ENCODE peak calls at places on chromosomes 13 and 19, in five cellular contexts. S, E, L, B and Z are unnamed samples.

GRCh38 chr13:73622375-73622774 is 511.8 kb downstream of the KLF12 start:
- DNase-seq in S (no peak), E (no peak), L (no peak), B (no peak), Z (no peak)

GRCh38 chr13:110426745-110427144 is 119.7 kb downstream of the COL4A2 start:
- DNase-seq in S (no peak), E (peak; percentile 72), L (no peak), B (no peak), Z (no peak)

GRCh38 chr13:33367186-33367895 is 81.8 kb upstream of the STARD13 start:
- DNase-seq in S (no peak), E (no peak), L (no peak), B (no peak), Z (no peak)

GRCh38 chr19:12065100-12065538 is 588 bp downstream of the ZNF844 start:
- DNase-seq in S (peak; percentile 45), E (peak; percentile 71), L (peak; percentile 63), B (no peak), Z (peak; percentile 21)

GRCh38 chr19:32041681-32042292 is 303.6 kb upstream of the ZNF507 start:
- DNase-seq in S (peak; percentile 41), E (no peak), L (no peak), B (peak; percentile 46), Z (no peak)

GRCh38 chr13:98581971-98582702 is 5.2 kb upstream of the STK24 start:
- DNase-seq in S (peak; percentile 66), E (no peak), L (no peak), B (no peak), Z (peak; percentile 90)

GRCh38 chr19:16366433-16367268 is 42.0 kb downstream of the KLF2 start:
- DNase-seq in S (no peak), E (no peak), L (no peak), B (no peak), Z (no peak)

GRCh38 chr13:43473437-43473836 is 313.3 kb downstream of the ENOX1 start:
- DNase-seq in S (peak; percentile 28), E (no peak), L (no peak), B (no peak), Z (no peak)

GRCh38 chr13:101398191-101398590 is 18.1 kb downstream of the NALCN start:
- DNase-seq in S (peak; percentile 39), E (no peak), L (no peak), B (no peak), Z (peak; percentile 79)

GRCh38 chr13:110807546-110807945 is 94.0 kb downstream of the ING1 start:
- DNase-seq in S (no peak), E (peak; percentile 38), L (no peak), B (no peak), Z (no peak)

GRCh38 chr19:18340990-18341868 is 831 bp downstream of the PGPEP1 start:
- DNase-seq in S (peak; percentile 23), E (peak; percentile 82), L (peak; percentile 79), B (peak; percentile 66), Z (peak; percentile 50)

GRCh38 chr13:42036711-42037110 is 11.7 kb upstream of the DGKH start:
- DNase-seq in S (no peak), E (no peak), L (no peak), B (no peak), Z (no peak)

GRCh38 chr19:10683064-10683426 is 18.2 kb upstream of the QTRT1 start:
- DNase-seq in S (no peak), E (no peak), L (no peak), B (no peak), Z (no peak)

GRCh38 chr19:13843104-13843921 is 33.6 kb upstream of the NANOS3 start:
- DNase-seq in S (peak; percentile 50), E (peak; percentile 85), L (peak; percentile 89), B (peak; percentile 75), Z (peak; percentile 54)

GRCh38 chr19:7830272-7830771 is 304 bp downstream of the EVI5L start:
- DNase-seq in S (no peak), E (no peak), L (no peak), B (peak; percentile 44), Z (no peak)

GRCh38 chr19:13839938-13840750 is 36.8 kb upstream of the NANOS3 start:
- DNase-seq in S (peak; percentile 34), E (peak; percentile 89), L (peak; percentile 86), B (peak; percentile 62), Z (peak; percentile 68)

GRCh38 chr13:99303863-99304521 is 3.2 kb downstream of the GPR183 start:
- DNase-seq in S (no peak), E (no peak), L (no peak), B (no peak), Z (no peak)

GRCh38 chr19:1648156-1648925 is 4.1 kb downstream of the TCF3 start:
- DNase-seq in S (no peak), E (no peak), L (no peak), B (no peak), Z (no peak)

GRCh38 chr13:110340812-110341444 is 33.8 kb downstream of the COL4A2 start:
- DNase-seq in S (peak; percentile 13), E (peak; percentile 97), L (peak; percentile 99), B (peak; percentile 93), Z (peak; percentile 73)

GRCh38 chr13:110214637-110215036 is 92.3 kb downstream of the COL4A1 start:
- DNase-seq in S (no peak), E (no peak), L (no peak), B (no peak), Z (peak; percentile 50)

GRCh38 chr19:22617614-22618325 is 16.4 kb upstream of the ZNF492 start:
- DNase-seq in S (no peak), E (no peak), L (no peak), B (no peak), Z (no peak)

GRCh38 chr13:78325585-78325984 is 277.8 kb downstream of the POU4F1 start:
- DNase-seq in S (no peak), E (no peak), L (no peak), B (no peak), Z (no peak)

GRCh38 chr13:87259479-87260083 is 411.6 kb upstream of the SLITRK5 start:
- DNase-seq in S (no peak), E (no peak), L (no peak), B (no peak), Z (no peak)

GRCh38 chr13:46213242-46213641 is 1.5 kb downstream of the LRRC63 start:
- DNase-seq in S (no peak), E (no peak), L (no peak), B (no peak), Z (no peak)

GRCh38 chr19:2341247-2341705 is 12.8 kb downstream of the SPPL2B start:
- DNase-seq in S (no peak), E (no peak), L (no peak), B (no peak), Z (no peak)

GRCh38 chr19:50636317-50637085 is 3.2 kb downstream of the SYT3 start:
- DNase-seq in S (no peak), E (peak; percentile 37), L (no peak), B (no peak), Z (no peak)

GRCh38 chr19:50639121-50640112 is at the start of gene SYT3:
- DNase-seq in S (peak; percentile 18), E (no peak), L (no peak), B (peak; percentile 17), Z (peak; percentile 24)

GRCh38 chr19:50638576-50638975 is 1.1 kb downstream of the SYT3 start:
- DNase-seq in S (no peak), E (no peak), L (no peak), B (no peak), Z (no peak)

GRCh38 chr19:50644315-50644915 is 4.7 kb upstream of the SYT3 start:
- DNase-seq in S (no peak), E (no peak), L (no peak), B (no peak), Z (no peak)

GRCh38 chr19:50640368-50640767 is 687 bp upstream of the SYT3 start:
- DNase-seq in S (no peak), E (no peak), L (no peak), B (no peak), Z (no peak)
- H3K4me3 ChIP-seq in S (no peak overlapping the region), E (no peak overlapping the region), L (no peak overlapping the region), B (no peak overlapping the region), Z (no peak overlapping the region)

GRCh38 chr19:55537741-55538111 is 793 bp upstream of the SBK2 start:
- DNase-seq in S (no peak), E (no peak), L (no peak), B (no peak), Z (no peak)

GRCh38 chr19:55536366-55536765 is 567 bp downstream of the SBK2 start:
- DNase-seq in S (no peak), E (no peak), L (no peak), B (no peak), Z (no peak)

GRCh38 chr19:55536951-55537740 is at the start of gene SBK2:
- DNase-seq in S (no peak), E (no peak), L (no peak), B (no peak), Z (no peak)

GRCh38 chr19:55539082-55539715 is 2.3 kb upstream of the SBK2 start:
- DNase-seq in S (no peak), E (no peak), L (no peak), B (no peak), Z (no peak)

DNA sequence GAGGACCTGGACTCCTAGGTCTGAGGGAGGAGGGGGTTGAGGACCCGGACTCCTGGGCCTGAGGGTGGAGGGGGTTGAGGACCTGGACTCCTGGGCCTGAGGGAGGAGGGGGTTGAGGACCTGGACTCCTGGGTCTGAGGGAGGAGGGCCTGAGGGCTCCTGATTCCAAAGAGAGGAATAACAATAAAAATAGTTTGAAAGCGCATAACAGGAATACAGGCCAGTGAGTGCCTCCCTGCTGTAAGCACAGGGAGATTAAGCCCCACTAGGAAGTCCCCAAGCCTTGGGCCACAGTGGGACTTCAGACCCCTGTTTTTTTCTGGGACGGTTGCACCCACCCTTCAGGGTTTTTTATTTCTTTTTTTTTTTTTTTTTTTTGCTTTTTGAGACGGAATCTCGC is 1.2 kb upstream of the SBK2 start:
- DNase-seq in S (no peak), E (no peak), L (no peak), B (no peak), Z (no peak)
- TF ChIP-seq CTCF in S (no peak), E (no peak), L (no peak), B (no peak), Z (no peak)

DNA sequence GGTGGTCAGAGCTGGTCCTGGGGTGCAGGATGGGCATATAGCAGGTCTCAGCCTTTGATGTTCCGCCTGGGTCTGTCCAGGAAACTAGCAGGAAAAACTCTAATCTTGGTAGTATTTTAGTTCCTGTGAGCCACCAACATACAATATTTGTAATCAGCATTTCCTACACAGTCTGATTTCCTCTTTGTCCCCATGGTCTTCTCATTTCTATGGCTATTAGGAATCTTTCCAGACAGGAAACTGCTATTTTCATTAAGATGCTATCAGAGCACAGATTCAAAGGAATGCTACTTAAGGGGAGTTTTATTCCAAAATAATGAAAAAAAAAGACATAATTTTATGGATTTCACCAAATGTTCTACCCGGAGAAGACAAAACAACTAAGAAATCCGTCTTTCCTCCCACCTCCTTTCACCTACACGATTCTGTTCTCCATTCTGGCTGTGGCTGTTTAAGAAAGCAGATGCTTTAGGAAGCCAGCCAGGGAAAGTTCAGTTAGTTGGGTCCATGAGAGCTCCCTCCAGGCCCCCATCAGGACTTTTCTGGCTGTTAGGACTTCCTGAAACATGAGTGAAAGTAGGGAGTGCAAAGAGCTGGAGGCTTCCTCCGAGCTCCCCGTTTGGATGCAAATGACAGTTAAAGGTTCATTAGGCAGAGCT is 36.4 kb downstream of the SHISA2 start:
- DNase-seq in S (no peak), E (no peak), L (no peak), B (no peak), Z (no peak)
- H3K4me3 ChIP-seq in S (no peak overlapping the region), E (no peak overlapping the region), L (no peak overlapping the region), B (no peak overlapping the region), Z (no peak overlapping the region)

DNA sequence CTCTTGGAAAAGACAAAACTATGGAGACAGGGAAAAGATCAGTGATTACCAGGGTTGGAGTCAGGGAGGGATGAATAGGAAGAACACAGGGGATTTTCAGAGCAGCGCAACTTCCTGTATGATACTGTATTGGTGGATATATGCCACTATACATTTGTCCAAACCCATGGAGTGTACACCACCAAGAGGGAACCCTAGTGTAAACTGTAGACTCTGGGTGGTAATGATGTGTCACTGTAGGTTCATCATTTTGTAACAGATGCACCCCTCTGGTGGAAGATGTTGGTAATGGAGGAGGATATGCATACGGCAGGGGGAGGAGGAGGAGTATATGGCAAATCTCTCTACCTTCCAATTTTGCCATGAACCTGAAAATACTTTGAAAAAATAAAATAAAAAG is 68.1 kb downstream of the UFM1 start:
- DNase-seq in S (no peak), E (no peak), L (no peak), B (no peak), Z (no peak)
- TF ChIP-seq CTCF in S (no peak), E (no peak), L (no peak), B (no peak), Z (peak; percentile 49)